ENCODE peak calls at places on chromosomes 2 and 18, in four cellular contexts. R is naive thymus-derived CD4-positive, alpha-beta T cell; N is Peyer's patch; K is lower lobe of right lung. Z is an unnamed sample. For H3K9me3 and H3K27me3, the result is how much of the 10 kb centered on the place peaks cover.

GRCh38 chr2:222819722-222820333 is 41.0 kb upstream of the ACSL3 start:
- DNase-seq in N (no peak), R (no peak), K (no peak), Z (no peak)

GRCh38 chr2:241659150-241659739 is 21.8 kb downstream of the ATG4B start:
- DNase-seq in K (no peak), N (no peak), R (peak), Z (no peak)

GRCh38 chr2:121825003-121825950 is 69.8 kb downstream of the TSN start:
- DNase-seq in N (no peak), R (no peak), K (no peak), Z (no peak)

GRCh38 chr2:179264238-179265081 is at the start of gene SESTD1:
- DNase-seq in N (peak), K (peak), R (peak), Z (peak)

GRCh38 chr2:174333017-174333501 is 1.7 kb upstream of the SP9 start:
- DNase-seq in R (no peak), K (no peak), N (no peak), Z (no peak)

GRCh38 chr2:1907849-1908533 is 163.7 kb upstream of the PXDN start:
- DNase-seq in K (no peak), R (no peak), N (no peak), Z (no peak)

GRCh38 chr18:21841570-21841969 is 101.0 kb downstream of the MIB1 start:
- DNase-seq in N (no peak), R (no peak), K (no peak), Z (no peak)

GRCh38 chr2:100009743-100010142 is 132.6 kb downstream of the AFF3 start:
- DNase-seq in R (no peak), N (no peak), K (no peak), Z (no peak)

GRCh38 chr18:78932281-78932680 is 47.3 kb upstream of the SALL3 start:
- DNase-seq in N (no peak), K (no peak), R (no peak), Z (peak)

GRCh38 chr2:128779301-128780095 is 460.8 kb upstream of the HS6ST1 start:
- DNase-seq in N (no peak), R (no peak), K (no peak), Z (peak)

GRCh38 chr18:659597-659996 is 2.1 kb downstream of the TYMS start:
- DNase-seq in R (no peak), K (no peak), N (no peak), Z (no peak)

GRCh38 chr2:207892676-207893402 is 123.1 kb upstream of the FZD5 start:
- DNase-seq in K (no peak), R (no peak), N (no peak), Z (no peak)

GRCh38 chr2:38720613-38721241 is 30.4 kb downstream of the SRSF7 start:
- DNase-seq in N (no peak), K (peak), R (no peak), Z (peak)

GRCh38 chr2:144379891-144380311 is 140.0 kb downstream of the ZEB2 start:
- DNase-seq in N (no peak), K (peak), R (no peak), Z (no peak)

GRCh38 chr2:197079832-197080555 is 153.5 kb upstream of the PGAP1 start:
- DNase-seq in R (no peak), K (no peak), N (no peak), Z (no peak)

GRCh38 chr2:159010340-159010739 is 41.9 kb downstream of the TANC1 start:
- DNase-seq in R (no peak), K (no peak), N (no peak), Z (no peak)

GRCh38 chr2:121897335-121897970 is 142.0 kb downstream of the TSN start:
- DNase-seq in K (no peak), R (no peak), N (no peak), Z (no peak)

GRCh38 chr2:51649366-51649765 is 617.4 kb upstream of the NRXN1 start:
- DNase-seq in K (no peak), N (no peak), R (no peak), Z (no peak)

GRCh38 chr2:32271063-32271462 is 6.4 kb upstream of the NLRC4 start:
- DNase-seq in R (no peak), K (no peak), N (no peak), Z (no peak)

GRCh38 chr2:229431331-229431954 is 160.4 kb upstream of the PID1 start:
- DNase-seq in K (no peak), R (no peak), N (no peak), Z (no peak)

GRCh38 chr2:43521568-43521967 is 74.3 kb downstream of the THADA start:
- DNase-seq in R (no peak), N (no peak), K (no peak), Z (no peak)
- H3K27ac ChIP-seq in R (no peak), N (no peak), K (no peak), Z (no peak)

GRCh38 chr2:148258124-148258523 is 237.2 kb downstream of the MBD5 start:
- DNase-seq in N (no peak), R (no peak), K (no peak), Z (no peak)
- H3K9me3 ChIP-seq in N (under half), R (under half), K (under half), Z (under half)

DNA sequence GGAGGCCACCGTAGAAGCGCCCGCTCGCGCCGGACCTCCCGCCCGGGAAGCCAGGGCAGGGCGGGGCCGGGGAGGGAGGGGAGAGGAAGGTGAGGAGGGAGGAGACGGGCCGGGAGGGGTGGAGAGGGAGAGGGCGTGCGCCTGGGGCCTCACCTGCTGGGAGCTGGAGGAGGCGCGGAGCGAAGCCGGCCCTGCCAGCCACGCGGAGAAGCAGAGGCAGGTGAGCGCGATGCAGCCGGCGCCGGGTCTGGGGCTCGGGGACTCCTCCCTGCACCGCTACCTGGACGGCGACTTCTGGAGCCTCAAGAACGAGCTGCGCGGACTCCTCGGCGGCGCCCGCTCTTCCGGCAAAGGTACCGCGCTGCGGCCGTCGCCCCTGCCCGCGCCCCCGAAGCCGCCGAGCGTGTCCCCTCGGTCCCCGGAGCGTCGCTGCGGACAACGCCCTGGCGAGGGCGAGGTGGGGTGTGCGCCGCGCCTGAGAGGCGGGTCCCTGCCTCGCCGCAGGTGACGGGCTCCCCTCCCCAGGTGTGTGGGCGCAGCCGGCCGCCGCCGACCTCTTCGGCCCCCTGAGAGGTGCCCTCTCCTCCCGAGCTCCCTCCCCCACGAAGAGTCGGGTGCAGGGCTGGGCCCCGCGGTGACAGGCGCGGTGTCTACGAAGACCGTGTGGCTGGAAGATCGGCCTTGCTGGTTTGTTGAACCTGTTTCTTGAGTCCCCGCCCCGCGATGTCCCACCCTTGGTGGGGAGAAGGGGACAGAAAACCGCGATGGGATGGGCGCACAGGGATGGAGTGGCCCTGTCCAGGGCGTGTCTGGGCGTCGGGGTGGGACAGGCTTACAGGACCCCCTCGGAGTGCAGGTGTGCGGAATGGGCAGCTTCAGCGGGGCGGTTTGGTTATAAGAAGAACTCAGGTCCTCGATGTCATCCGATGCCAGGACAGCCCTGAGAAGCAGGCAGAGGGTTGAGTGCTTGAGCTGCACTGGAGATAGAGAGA is at the start of gene ACOXL:
- DNase-seq in K (peak), R (no peak), N (peak), Z (peak)
- H3K27me3 ChIP-seq in K (under half), R (under half), N (under half), Z (under half)

DNA sequence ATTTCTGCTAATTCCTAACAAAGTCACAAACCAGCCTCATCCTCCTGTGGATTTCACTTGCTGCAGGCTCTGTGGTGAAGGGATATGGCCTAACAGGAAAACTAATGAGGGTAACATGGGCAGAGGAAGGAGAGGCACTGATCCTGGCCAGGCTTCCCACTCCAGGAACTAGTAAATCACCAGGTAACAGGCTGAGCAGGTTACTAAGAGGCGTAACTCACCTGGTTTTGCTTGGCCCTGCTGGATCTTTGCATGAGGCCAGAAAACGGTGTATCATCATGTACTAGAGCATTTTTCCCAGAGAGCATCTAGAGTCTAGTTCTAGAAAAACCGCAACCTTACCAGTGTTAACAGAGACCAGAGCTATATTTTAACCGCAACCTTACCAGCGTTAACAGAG is 43.7 kb downstream of the DPP4 start:
- DNase-seq in R (no peak), N (no peak), K (no peak), Z (no peak)
- H3K27ac ChIP-seq in R (no peak), N (no peak), K (no peak), Z (no peak)

GRCh38 chr18:70998490-70998889 is 709.6 kb downstream of the SOCS6 start:
- DNase-seq in K (no peak), N (no peak), R (no peak), Z (no peak)
- H3K9me3 ChIP-seq in K (under half), N (under half), R (under half), Z (under half)

GRCh38 chr2:166520604-166521003 is 26.6 kb upstream of the SCN7A start:
- DNase-seq in N (no peak), R (no peak), K (no peak), Z (no peak)

GRCh38 chr2:166516712-166517303 is 22.8 kb upstream of the SCN7A start:
- DNase-seq in N (no peak), K (no peak), R (no peak), Z (peak)

GRCh38 chr2:166518634-166519390 is 24.8 kb upstream of the SCN7A start:
- DNase-seq in N (no peak), K (no peak), R (no peak), Z (no peak)

GRCh38 chr2:166519391-166519962 is 25.4 kb upstream of the SCN7A start:
- DNase-seq in N (no peak), R (no peak), K (no peak), Z (peak)

GRCh38 chr2:166517533-166517932 is 23.5 kb upstream of the SCN7A start:
- DNase-seq in N (no peak), R (no peak), K (no peak), Z (no peak)
- H3K27me3 ChIP-seq in N (under half), R (under half), K (under half), Z (under half)